ENCODE peak calls at places on chromosomes 12 and 14, in seven cellular contexts. One of them, this sample, is unnamed.

GRCh38 chr12:55713721-55714120 is 2.1 kb upstream of the BLOC1S1 start:
- DNase-seq in cardiac fibroblast: peak
- DNase-seq in activated CD4-positive, CD25-positive, alpha-beta regulatory T cell: no peak
- DNase-seq in activated CD4-positive, alpha-beta T cell treated with anti-CD3 and anti-CD28 coated beads for 1 hour: no peak
- DNase-seq in NCI-H510A treated with DMSO at 0.1 percent for 48 hours: no peak
- DNase-seq in colonic mucosa: no peak
- DNase-seq in GM23248: peak
- DNase-seq in this sample: peak

GRCh38 chr12:6141048-6141447 is 16.6 kb upstream of the VWF start:
- DNase-seq in cardiac fibroblast: peak
- DNase-seq in activated CD4-positive, CD25-positive, alpha-beta regulatory T cell: no peak
- DNase-seq in activated CD4-positive, alpha-beta T cell treated with anti-CD3 and anti-CD28 coated beads for 1 hour: no peak
- DNase-seq in NCI-H510A treated with DMSO at 0.1 percent for 48 hours: no peak
- DNase-seq in colonic mucosa: no peak
- DNase-seq in GM23248: peak
- DNase-seq in this sample: peak

GRCh38 chr12:40889329-40889728 is 197.1 kb downstream of the CNTN1 start:
- DNase-seq in cardiac fibroblast: no peak
- DNase-seq in activated CD4-positive, CD25-positive, alpha-beta regulatory T cell: no peak
- DNase-seq in activated CD4-positive, alpha-beta T cell treated with anti-CD3 and anti-CD28 coated beads for 1 hour: no peak
- DNase-seq in NCI-H510A treated with DMSO at 0.1 percent for 48 hours: no peak
- DNase-seq in colonic mucosa: no peak
- DNase-seq in GM23248: no peak
- DNase-seq in this sample: no peak

GRCh38 chr12:39946361-39946948 is 159.4 kb downstream of the SLC2A13 start:
- DNase-seq in cardiac fibroblast: no peak
- DNase-seq in activated CD4-positive, CD25-positive, alpha-beta regulatory T cell: no peak
- DNase-seq in activated CD4-positive, alpha-beta T cell treated with anti-CD3 and anti-CD28 coated beads for 1 hour: no peak
- DNase-seq in NCI-H510A treated with DMSO at 0.1 percent for 48 hours: no peak
- DNase-seq in colonic mucosa: no peak
- DNase-seq in GM23248: no peak
- DNase-seq in this sample: no peak

GRCh38 chr14:50542941-50543418 is 10.6 kb upstream of the MAP4K5 start:
- DNase-seq in cardiac fibroblast: peak
- DNase-seq in activated CD4-positive, CD25-positive, alpha-beta regulatory T cell: no peak
- DNase-seq in activated CD4-positive, alpha-beta T cell treated with anti-CD3 and anti-CD28 coated beads for 1 hour: no peak
- DNase-seq in NCI-H510A treated with DMSO at 0.1 percent for 48 hours: peak
- DNase-seq in colonic mucosa: peak
- DNase-seq in GM23248: peak
- DNase-seq in this sample: peak

GRCh38 chr14:37546621-37547447 is 48.2 kb downstream of the FOXA1 start:
- DNase-seq in cardiac fibroblast: no peak
- DNase-seq in activated CD4-positive, CD25-positive, alpha-beta regulatory T cell: no peak
- DNase-seq in activated CD4-positive, alpha-beta T cell treated with anti-CD3 and anti-CD28 coated beads for 1 hour: no peak
- DNase-seq in NCI-H510A treated with DMSO at 0.1 percent for 48 hours: peak
- DNase-seq in colonic mucosa: peak
- DNase-seq in GM23248: no peak
- DNase-seq in this sample: peak

GRCh38 chr12:25382311-25383106 is 131.8 kb upstream of the KRAS start:
- DNase-seq in cardiac fibroblast: no peak
- DNase-seq in activated CD4-positive, CD25-positive, alpha-beta regulatory T cell: no peak
- DNase-seq in activated CD4-positive, alpha-beta T cell treated with anti-CD3 and anti-CD28 coated beads for 1 hour: no peak
- DNase-seq in NCI-H510A treated with DMSO at 0.1 percent for 48 hours: no peak
- DNase-seq in colonic mucosa: peak
- DNase-seq in GM23248: no peak
- DNase-seq in this sample: no peak

GRCh38 chr14:57847096-57847495 is 18.8 kb downstream of the SLC35F4 start:
- DNase-seq in cardiac fibroblast: peak
- DNase-seq in activated CD4-positive, CD25-positive, alpha-beta regulatory T cell: no peak
- DNase-seq in activated CD4-positive, alpha-beta T cell treated with anti-CD3 and anti-CD28 coated beads for 1 hour: no peak
- DNase-seq in NCI-H510A treated with DMSO at 0.1 percent for 48 hours: no peak
- DNase-seq in colonic mucosa: no peak
- DNase-seq in GM23248: peak
- DNase-seq in this sample: no peak

GRCh38 chr12:52568111-52568510 is 5.5 kb downstream of the KRT74 start:
- DNase-seq in cardiac fibroblast: no peak
- DNase-seq in activated CD4-positive, CD25-positive, alpha-beta regulatory T cell: no peak
- DNase-seq in activated CD4-positive, alpha-beta T cell treated with anti-CD3 and anti-CD28 coated beads for 1 hour: no peak
- DNase-seq in NCI-H510A treated with DMSO at 0.1 percent for 48 hours: no peak
- DNase-seq in colonic mucosa: no peak
- DNase-seq in GM23248: no peak
- DNase-seq in this sample: no peak

GRCh38 chr12:8065991-8066594 is at the start of gene C3AR1:
- DNase-seq in cardiac fibroblast: peak
- DNase-seq in activated CD4-positive, CD25-positive, alpha-beta regulatory T cell: no peak
- DNase-seq in activated CD4-positive, alpha-beta T cell treated with anti-CD3 and anti-CD28 coated beads for 1 hour: peak
- DNase-seq in NCI-H510A treated with DMSO at 0.1 percent for 48 hours: no peak
- DNase-seq in colonic mucosa: no peak
- DNase-seq in GM23248: peak
- DNase-seq in this sample: peak

This sample was measured in IMR-90.